ENCODE peak calls at places on chromosome 11, in six cellular contexts. One of them, this sample, is unnamed.

GRCh38 chr11:130560000-130560852 is 111.8 kb downstream of the ADAMTS15 start:
- DNase-seq in NCI-H2171 treated with DMSO at 0.1 percent for 48 hours: no peak
- DNase-seq in ovary: no peak
- DNase-seq in GM13976: no peak
- DNase-seq in thoracic aorta: no peak
- DNase-seq in GM12891: no peak
- DNase-seq in this sample: no peak

GRCh38 chr11:99934008-99934407 is 753.1 kb upstream of the ARHGAP42 start:
- DNase-seq in GM12891: no peak
- DNase-seq in NCI-H2171 treated with DMSO at 0.1 percent for 48 hours: no peak
- DNase-seq in GM13976: no peak
- DNase-seq in ovary: no peak
- DNase-seq in thoracic aorta: no peak
- DNase-seq in this sample: peak

GRCh38 chr11:27618591-27618990 is 81.7 kb downstream of the BDNF start:
- DNase-seq in NCI-H2171 treated with DMSO at 0.1 percent for 48 hours: no peak
- DNase-seq in GM12891: no peak
- DNase-seq in GM13976: no peak
- DNase-seq in thoracic aorta: no peak
- DNase-seq in ovary: no peak
- DNase-seq in this sample: no peak

GRCh38 chr11:96905084-96905641 is 515.4 kb downstream of the JRKL start:
- DNase-seq in ovary: no peak
- DNase-seq in thoracic aorta: no peak
- DNase-seq in GM12891: no peak
- DNase-seq in NCI-H2171 treated with DMSO at 0.1 percent for 48 hours: no peak
- DNase-seq in GM13976: no peak
- DNase-seq in this sample: no peak

GRCh38 chr11:124865902-124866851 is 945 bp downstream of the ROBO3 start:
- DNase-seq in GM13976: peak
- DNase-seq in NCI-H2171 treated with DMSO at 0.1 percent for 48 hours: peak
- DNase-seq in thoracic aorta: no peak
- DNase-seq in ovary: no peak
- DNase-seq in GM12891: peak
- DNase-seq in this sample: peak

GRCh38 chr11:61841636-61842332 is 13.7 kb downstream of the FADS2 start:
- DNase-seq in NCI-H2171 treated with DMSO at 0.1 percent for 48 hours: no peak
- DNase-seq in GM12891: no peak
- DNase-seq in ovary: no peak
- DNase-seq in GM13976: no peak
- DNase-seq in thoracic aorta: no peak
- DNase-seq in this sample: no peak

GRCh38 chr11:105168457-105168856 is 28.9 kb upstream of the CARD18 start:
- DNase-seq in NCI-H2171 treated with DMSO at 0.1 percent for 48 hours: no peak
- DNase-seq in GM13976: no peak
- DNase-seq in GM12891: no peak
- DNase-seq in ovary: no peak
- DNase-seq in thoracic aorta: no peak
- DNase-seq in this sample: peak

GRCh38 chr11:115780625-115781024 is 276.4 kb upstream of the CADM1 start:
- DNase-seq in ovary: no peak
- DNase-seq in GM13976: no peak
- DNase-seq in NCI-H2171 treated with DMSO at 0.1 percent for 48 hours: no peak
- DNase-seq in GM12891: no peak
- DNase-seq in thoracic aorta: no peak
- DNase-seq in this sample: no peak

GRCh38 chr11:38577769-38578168 is 1979.7 kb upstream of the RAG2 start:
- DNase-seq in GM12891: no peak
- DNase-seq in GM13976: no peak
- DNase-seq in thoracic aorta: no peak
- DNase-seq in ovary: no peak
- DNase-seq in NCI-H2171 treated with DMSO at 0.1 percent for 48 hours: no peak
- DNase-seq in this sample: no peak

GRCh38 chr11:72225411-72225951 is 914 bp downstream of the INPPL1 start:
- DNase-seq in GM13976: peak
- DNase-seq in NCI-H2171 treated with DMSO at 0.1 percent for 48 hours: no peak
- DNase-seq in ovary: no peak
- DNase-seq in GM12891: no peak
- DNase-seq in thoracic aorta: no peak
- DNase-seq in this sample: no peak

GRCh38 chr11:102762414-102762813 is 18.0 kb downstream of the MMP10 start:
- DNase-seq in ovary: no peak
- DNase-seq in GM13976: no peak
- DNase-seq in thoracic aorta: no peak
- DNase-seq in NCI-H2171 treated with DMSO at 0.1 percent for 48 hours: no peak
- DNase-seq in GM12891: no peak
- DNase-seq in this sample: no peak

This sample was measured in ACHN.